ENCODE peak calls at places on chromosomes 16 and 17, in five cellular contexts. W is foreskin fibroblast; B is activated CD8-positive, alpha-beta memory T cell treated with anti-CD3 and anti-CD28 coated beads for 1 hour; K is iPS-NIHi11; L is nucleus accumbens. A is an unnamed sample.
A peak's percentile ranks its signal among the peaks of the same experiment; 100 is the strongest.

GRCh38 chr17:55334285-55334684 is 69.5 kb downstream of the HLF start:
- DNase-seq in B (no peak), W (peak; percentile 80), L (no peak), K (no peak), A (no peak)

GRCh38 chr17:20103454-20104448 is 94.6 kb downstream of the SPECC1 start:
- DNase-seq in K (no peak), W (no peak), B (no peak), L (no peak), A (no peak)

GRCh38 chr17:16929281-16929680 is 42.6 kb downstream of the TNFRSF13B start:
- DNase-seq in K (no peak), L (no peak), W (no peak), B (no peak), A (no peak)

GRCh38 chr16:1871974-1872635 is at the start of gene MEIOB:
- DNase-seq in L (no peak), K (peak; percentile 89), W (peak; percentile 50), B (no peak), A (peak; percentile 88)

GRCh38 chr17:61461967-61462733 is 9.9 kb downstream of the TBX4 start:
- DNase-seq in L (no peak), W (peak; percentile 64), K (peak; percentile 44), B (no peak), A (no peak)

GRCh38 chr17:83080641-83081560 is 1.5 kb downstream of the METRNL start:
- DNase-seq in B (no peak), L (no peak), W (peak; percentile 71), K (peak; percentile 67), A (no peak)

GRCh38 chr17:75754378-75755204 is 10.4 kb downstream of the GALK1 start:
- DNase-seq in W (no peak), K (no peak), B (no peak), L (no peak), A (no peak)

GRCh38 chr16:56505174-56505573 is 14.7 kb downstream of the BBS2 start:
- DNase-seq in W (no peak), K (peak; percentile 42), B (no peak), L (no peak), A (no peak)

A was measured in WTC11.